ENCODE peak calls at places on chromosomes 4 and X, in five cellular contexts. G is activated CD4-positive, alpha-beta T cell treated with anti-CD3 and anti-CD28 coated beads for 4 hours; R is heart left ventricle; P is brain microvascular endothelial cell; T is AG08396. D is an unnamed sample.

GRCh38 chr4:177016541-177017141 is 223.9 kb upstream of the VEGFC start:
- DNase-seq in G (no peak), R (no peak), P (no peak), T (peak), D (no peak)

GRCh38 chr4:14384824-14385223 is 617.5 kb upstream of the CPEB2 start:
- DNase-seq in G (no peak), R (no peak), P (no peak), T (no peak), D (no peak)

GRCh38 chr4:186728631-186729271 is 5.1 kb upstream of the FAT1 start:
- DNase-seq in G (no peak), R (no peak), P (no peak), T (no peak), D (no peak)

GRCh38 chrX:499870-500364 is 113.2 kb upstream of the PPP2R3B start:
- DNase-seq in G (no peak), R (no peak), P (no peak), T (no peak), D (peak)

GRCh38 chr4:150140774-150141400 is 62.6 kb downstream of the DCLK2 start:
- DNase-seq in G (no peak), R (no peak), P (peak), T (peak), D (no peak)

GRCh38 chr4:157265281-157265680 is 44.8 kb downstream of the GRIA2 start:
- DNase-seq in G (no peak), R (no peak), P (peak), T (peak), D (peak)

GRCh38 chr4:53147179-53147578 is 218.7 kb downstream of the SCFD2 start:
- DNase-seq in G (no peak), R (no peak), P (no peak), T (no peak), D (no peak)

GRCh38 chrX:9369802-9370291 is 95.0 kb upstream of the TBL1X start:
- DNase-seq in G (no peak), R (no peak), P (no peak), T (no peak), D (no peak)

GRCh38 chr4:15690020-15690809 is 8.6 kb downstream of the FAM200B start:
- DNase-seq in G (no peak), R (peak), P (peak), T (peak), D (no peak)

D was measured in D341Med.